ENCODE peak calls at places on chromosome 10, in four cellular contexts. H is Caki2; I is adrenal gland; Q is activated naive CD4-positive, alpha-beta T cell treated with anti-CD3 and anti-CD28 coated beads for 36 hours. L is an unnamed sample.

GRCh38 chr10:58102897-58103296 is 164.8 kb downstream of the IPMK start:
- DNase-seq in H (no peak), I (no peak), Q (no peak), L (no peak)

GRCh38 chr10:84820596-84820995 is 492.2 kb downstream of the CCSER2 start:
- DNase-seq in H (no peak), Q (no peak), I (no peak), L (no peak)

GRCh38 chr10:112904000-112904399 is 46.0 kb upstream of the TCF7L2 start:
- DNase-seq in Q (no peak), H (peak), I (no peak), L (no peak)

GRCh38 chr10:101777857-101778145 is 1.9 kb upstream of the FGF8 start:
- DNase-seq in I (no peak), H (no peak), Q (no peak), L (peak)

GRCh38 chr10:3424102-3424803 is 251.7 kb upstream of the PITRM1 start:
- DNase-seq in Q (no peak), I (peak), H (no peak), L (no peak)

GRCh38 chr10:116398224-116398623 is 29.4 kb upstream of the PNLIPRP3 start:
- DNase-seq in I (no peak), Q (no peak), H (no peak), L (no peak)

GRCh38 chr10:129780158-129780557 is 183.9 kb downstream of the EBF3 start:
- DNase-seq in H (no peak), Q (no peak), I (no peak), L (peak)

GRCh38 chr10:79358811-79359210 is 11.5 kb downstream of the PPIF start:
- DNase-seq in I (no peak), Q (no peak), H (no peak), L (peak)

GRCh38 chr10:112082134-112082533 is 101.4 kb downstream of the GPAM start:
- DNase-seq in I (peak), H (no peak), Q (no peak), L (no peak)

GRCh38 chr10:120103957-120104560 is 211.5 kb downstream of the SEC23IP start:
- DNase-seq in H (no peak), Q (no peak), I (no peak), L (no peak)

GRCh38 chr10:34022195-34022594 is 687.7 kb upstream of the NRP1 start:
- DNase-seq in Q (no peak), H (no peak), I (no peak), L (no peak)

GRCh38 chr10:58209669-58210068 is 58.0 kb downstream of the IPMK start:
- DNase-seq in I (peak), Q (no peak), H (no peak), L (no peak)

GRCh38 chr10:131870831-131871672 is 29.8 kb upstream of the PPP2R2D start:
- DNase-seq in H (peak), Q (no peak), I (no peak), L (no peak)

L was measured in suprapubic skin.